ENCODE peak calls at places on chromosomes 3 and 15, in eight cellular contexts. One of them, this sample, is unnamed.

GRCh38 chr15:85733415-85733814 is 61.3 kb downstream of the KLHL25 start:
- DNase-seq in thoracic aorta: no peak
- DNase-seq in retinal pigment epithelial cell: no peak
- DNase-seq in neural progenitor cell: no peak
- DNase-seq in AG04450: no peak
- DNase-seq in lower leg skin: no peak
- DNase-seq in Panc1: no peak
- DNase-seq in left lung: no peak
- DNase-seq in this sample: no peak

GRCh38 chr15:89495638-89496145 is 691 bp downstream of the RHCG start:
- DNase-seq in lower leg skin: peak
- DNase-seq in Panc1: no peak
- DNase-seq in neural progenitor cell: no peak
- DNase-seq in thoracic aorta: no peak
- DNase-seq in retinal pigment epithelial cell: no peak
- DNase-seq in left lung: no peak
- DNase-seq in AG04450: no peak
- DNase-seq in this sample: no peak

GRCh38 chr3:11717768-11718581 is 74.3 kb upstream of the VGLL4 start:
- DNase-seq in retinal pigment epithelial cell: no peak
- DNase-seq in thoracic aorta: no peak
- DNase-seq in Panc1: no peak
- DNase-seq in left lung: no peak
- DNase-seq in lower leg skin: no peak
- DNase-seq in AG04450: no peak
- DNase-seq in neural progenitor cell: peak
- DNase-seq in this sample: no peak

GRCh38 chr15:78168591-78168990 is 19.4 kb downstream of the IDH3A start:
- DNase-seq in AG04450: no peak
- DNase-seq in Panc1: no peak
- DNase-seq in retinal pigment epithelial cell: no peak
- DNase-seq in lower leg skin: no peak
- DNase-seq in neural progenitor cell: no peak
- DNase-seq in thoracic aorta: no peak
- DNase-seq in left lung: no peak
- DNase-seq in this sample: no peak

GRCh38 chr3:20254268-20255117 is 68.5 kb upstream of the SGO1 start:
- DNase-seq in lower leg skin: no peak
- DNase-seq in Panc1: no peak
- DNase-seq in neural progenitor cell: no peak
- DNase-seq in retinal pigment epithelial cell: no peak
- DNase-seq in left lung: no peak
- DNase-seq in thoracic aorta: no peak
- DNase-seq in AG04450: no peak
- DNase-seq in this sample: no peak

GRCh38 chr3:66851894-66852613 is 146.1 kb upstream of the KBTBD8 start:
- DNase-seq in retinal pigment epithelial cell: no peak
- DNase-seq in left lung: no peak
- DNase-seq in Panc1: no peak
- DNase-seq in thoracic aorta: no peak
- DNase-seq in AG04450: no peak
- DNase-seq in neural progenitor cell: no peak
- DNase-seq in lower leg skin: no peak
- DNase-seq in this sample: no peak

GRCh38 chr15:77027111-77027696 is 32.3 kb downstream of the PSTPIP1 start:
- DNase-seq in neural progenitor cell: no peak
- DNase-seq in AG04450: no peak
- DNase-seq in Panc1: no peak
- DNase-seq in left lung: peak
- DNase-seq in retinal pigment epithelial cell: no peak
- DNase-seq in lower leg skin: peak
- DNase-seq in thoracic aorta: no peak
- DNase-seq in this sample: peak

GRCh38 chr3:160169139-160169830 is 55.9 kb upstream of the C3orf80 start:
- DNase-seq in retinal pigment epithelial cell: no peak
- DNase-seq in AG04450: peak
- DNase-seq in Panc1: no peak
- DNase-seq in left lung: no peak
- DNase-seq in lower leg skin: no peak
- DNase-seq in thoracic aorta: no peak
- DNase-seq in neural progenitor cell: no peak
- DNase-seq in this sample: no peak

GRCh38 chr15:67061811-67062348 is 3.5 kb upstream of the SMAD3 start:
- DNase-seq in neural progenitor cell: no peak
- DNase-seq in retinal pigment epithelial cell: no peak
- DNase-seq in thoracic aorta: no peak
- DNase-seq in left lung: no peak
- DNase-seq in Panc1: no peak
- DNase-seq in AG04450: no peak
- DNase-seq in lower leg skin: no peak
- DNase-seq in this sample: no peak

GRCh38 chr3:95629802-95630201 is 1184.6 kb upstream of the EPHA6 start:
- DNase-seq in Panc1: no peak
- DNase-seq in thoracic aorta: no peak
- DNase-seq in AG04450: no peak
- DNase-seq in lower leg skin: no peak
- DNase-seq in left lung: no peak
- DNase-seq in neural progenitor cell: peak
- DNase-seq in retinal pigment epithelial cell: no peak
- DNase-seq in this sample: no peak

GRCh38 chr3:195056506-195056905 is 214.5 kb downstream of the XXYLT1 start:
- DNase-seq in AG04450: no peak
- DNase-seq in retinal pigment epithelial cell: no peak
- DNase-seq in neural progenitor cell: no peak
- DNase-seq in Panc1: no peak
- DNase-seq in lower leg skin: no peak
- DNase-seq in left lung: no peak
- DNase-seq in thoracic aorta: no peak
- DNase-seq in this sample: no peak

DNA sequence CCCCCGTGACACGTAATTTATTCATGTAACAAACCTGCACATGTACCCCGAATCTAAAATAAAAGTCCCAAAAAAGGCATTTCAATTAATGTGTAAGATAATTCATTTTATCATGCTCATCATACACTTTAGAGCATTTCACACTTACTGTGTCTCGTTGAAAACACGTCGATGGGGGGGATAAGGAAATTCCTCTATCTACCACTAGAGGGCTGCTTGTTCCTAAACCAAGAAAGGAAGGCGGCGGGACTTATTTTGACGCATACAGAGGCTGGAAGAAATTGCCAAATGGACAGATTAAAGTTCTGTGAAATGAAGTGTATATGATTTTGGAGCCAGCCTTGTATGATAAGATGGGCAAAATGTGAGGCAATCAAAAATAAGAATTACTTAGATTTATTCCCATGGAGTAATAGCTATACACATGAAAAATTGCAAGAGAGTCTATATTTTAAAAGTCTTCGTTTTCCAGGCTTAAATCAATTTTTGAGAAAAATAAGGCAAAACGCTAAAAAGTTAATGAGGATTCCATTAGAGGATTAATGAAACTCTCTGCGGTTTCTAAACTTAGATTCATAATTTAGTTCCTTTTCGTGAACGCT is 346.8 kb downstream of the CNTN3 start:
- DNase-seq in neural progenitor cell: peak
- DNase-seq in Panc1: peak
- DNase-seq in thoracic aorta: peak
- DNase-seq in left lung: no peak
- DNase-seq in retinal pigment epithelial cell: peak
- DNase-seq in AG04450: peak
- DNase-seq in lower leg skin: no peak
- DNase-seq in this sample: no peak
- TF ChIP-seq CTCF in neural progenitor cell: peak
- TF ChIP-seq CTCF in Panc1: peak
- TF ChIP-seq CTCF in thoracic aorta: peak
- TF ChIP-seq CTCF in left lung: peak
- TF ChIP-seq CTCF in retinal pigment epithelial cell: peak
- TF ChIP-seq CTCF in AG04450: peak
- TF ChIP-seq CTCF in lower leg skin: no peak
- TF ChIP-seq CTCF in this sample: peak

DNA sequence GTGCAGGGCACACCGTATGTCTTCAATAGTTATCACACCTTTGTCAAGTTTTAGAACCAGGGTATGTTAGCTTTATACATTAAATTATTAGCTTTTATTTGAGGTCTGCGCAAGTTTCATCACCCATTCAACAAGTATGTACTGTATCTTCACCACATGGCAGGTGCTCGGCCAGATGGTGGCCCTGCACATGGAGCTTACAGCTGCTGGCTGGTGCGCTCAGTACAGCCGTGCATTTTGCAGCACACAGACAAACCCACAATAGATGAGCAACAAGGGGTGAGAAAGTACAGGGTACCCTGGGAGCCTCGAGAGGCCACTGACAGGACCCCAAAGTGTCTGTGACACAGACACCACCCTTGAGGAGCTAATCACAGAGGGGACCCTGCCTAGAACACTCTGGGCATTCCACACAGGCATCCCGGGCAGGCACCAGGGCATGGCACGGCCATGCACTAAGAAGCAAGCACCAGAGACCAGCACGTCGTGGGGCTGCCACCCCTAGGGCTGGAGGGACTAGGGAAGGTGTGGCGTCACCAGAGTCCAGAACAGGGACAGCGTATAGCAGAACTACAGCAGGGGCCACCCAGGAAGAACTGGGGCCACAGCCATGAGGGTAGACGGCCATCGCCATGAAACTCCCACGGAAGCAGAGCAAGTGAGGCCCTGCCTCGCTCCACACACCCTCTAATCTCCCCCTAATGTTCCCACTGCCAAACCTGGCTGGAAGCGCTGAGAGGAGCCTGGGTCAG is 27.4 kb downstream of the ZXDC start:
- DNase-seq in thoracic aorta: no peak
- DNase-seq in retinal pigment epithelial cell: no peak
- DNase-seq in AG04450: no peak
- DNase-seq in lower leg skin: peak
- DNase-seq in neural progenitor cell: no peak
- DNase-seq in left lung: no peak
- DNase-seq in Panc1: no peak
- DNase-seq in this sample: no peak
- TF ChIP-seq CTCF in thoracic aorta: no peak
- TF ChIP-seq CTCF in retinal pigment epithelial cell: no peak
- TF ChIP-seq CTCF in AG04450: no peak
- TF ChIP-seq CTCF in lower leg skin: no peak
- TF ChIP-seq CTCF in neural progenitor cell: no peak
- TF ChIP-seq CTCF in left lung: no peak
- TF ChIP-seq CTCF in Panc1: no peak
- TF ChIP-seq CTCF in this sample: no peak

DNA sequence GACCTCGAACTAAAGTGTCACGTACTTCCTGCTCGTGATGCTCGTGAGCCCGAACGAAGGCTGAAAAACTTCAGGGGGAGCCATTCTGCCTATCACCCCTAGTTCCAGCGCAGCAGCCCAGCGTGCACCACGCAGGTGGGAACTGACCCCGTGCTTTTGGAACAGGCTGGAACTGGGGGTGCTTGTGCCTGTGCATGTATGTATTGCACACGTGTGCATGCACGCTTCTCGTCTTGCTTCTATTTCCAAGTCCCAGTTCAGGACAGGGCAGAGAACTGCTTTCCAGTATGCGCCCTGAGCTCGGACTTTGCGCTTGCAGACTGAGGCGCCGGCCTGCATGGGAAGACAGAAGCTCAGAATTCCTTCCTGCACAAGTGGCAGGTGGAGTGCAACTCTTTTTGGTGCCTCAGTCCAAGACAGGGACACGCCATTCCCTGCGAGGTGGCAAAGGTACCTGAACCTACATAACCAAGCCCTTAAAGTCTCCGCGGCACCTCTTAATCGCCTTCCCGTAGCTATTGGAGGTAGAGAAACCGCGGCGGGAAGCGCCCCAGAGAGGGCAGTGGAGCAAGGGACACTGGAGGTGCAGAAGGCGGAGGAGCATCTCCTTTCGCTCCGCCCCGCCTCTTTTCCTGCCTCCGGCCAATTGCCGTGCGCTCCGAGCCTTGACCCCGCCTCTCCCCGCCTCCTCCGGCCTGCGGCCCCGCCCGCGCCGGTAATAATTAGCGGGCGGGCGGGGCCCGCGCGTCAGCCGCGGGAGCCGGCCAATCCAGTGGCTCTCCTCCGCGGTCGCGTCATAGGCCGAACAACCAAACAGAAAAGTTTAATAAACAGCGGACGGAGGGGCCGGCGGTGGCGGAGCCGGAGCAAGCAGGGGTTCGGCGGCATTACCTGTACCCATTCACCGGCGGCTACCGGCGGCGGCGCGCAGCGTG is at the start of gene ZFAND6:
- DNase-seq in retinal pigment epithelial cell: peak
- DNase-seq in thoracic aorta: peak
- DNase-seq in neural progenitor cell: peak
- DNase-seq in lower leg skin: peak
- DNase-seq in left lung: peak
- DNase-seq in AG04450: peak
- DNase-seq in Panc1: peak
- DNase-seq in this sample: peak
- TF ChIP-seq CTCF in retinal pigment epithelial cell: no peak
- TF ChIP-seq CTCF in thoracic aorta: no peak
- TF ChIP-seq CTCF in neural progenitor cell: no peak
- TF ChIP-seq CTCF in lower leg skin: no peak
- TF ChIP-seq CTCF in left lung: no peak
- TF ChIP-seq CTCF in AG04450: peak
- TF ChIP-seq CTCF in Panc1: no peak
- TF ChIP-seq CTCF in this sample: no peak

GRCh38 chr15:33844186-33844585 is 124.1 kb upstream of the CHRM5 start:
- DNase-seq in AG04450: no peak
- DNase-seq in lower leg skin: no peak
- DNase-seq in retinal pigment epithelial cell: no peak
- DNase-seq in Panc1: no peak
- DNase-seq in neural progenitor cell: no peak
- DNase-seq in left lung: no peak
- DNase-seq in thoracic aorta: no peak
- DNase-seq in this sample: no peak

GRCh38 chr15:33846151-33846550 is 122.1 kb upstream of the CHRM5 start:
- DNase-seq in retinal pigment epithelial cell: no peak
- DNase-seq in neural progenitor cell: no peak
- DNase-seq in lower leg skin: no peak
- DNase-seq in AG04450: no peak
- DNase-seq in Panc1: no peak
- DNase-seq in thoracic aorta: no peak
- DNase-seq in left lung: no peak
- DNase-seq in this sample: no peak

GRCh38 chr15:33848011-33848410 is 120.3 kb upstream of the CHRM5 start:
- DNase-seq in neural progenitor cell: no peak
- DNase-seq in lower leg skin: no peak
- DNase-seq in thoracic aorta: no peak
- DNase-seq in AG04450: no peak
- DNase-seq in retinal pigment epithelial cell: no peak
- DNase-seq in left lung: no peak
- DNase-seq in Panc1: no peak
- DNase-seq in this sample: no peak

GRCh38 chr15:33846862-33847261 is 121.4 kb upstream of the CHRM5 start:
- DNase-seq in left lung: no peak
- DNase-seq in neural progenitor cell: no peak
- DNase-seq in retinal pigment epithelial cell: no peak
- DNase-seq in AG04450: no peak
- DNase-seq in thoracic aorta: no peak
- DNase-seq in Panc1: no peak
- DNase-seq in lower leg skin: no peak
- DNase-seq in this sample: no peak

DNA sequence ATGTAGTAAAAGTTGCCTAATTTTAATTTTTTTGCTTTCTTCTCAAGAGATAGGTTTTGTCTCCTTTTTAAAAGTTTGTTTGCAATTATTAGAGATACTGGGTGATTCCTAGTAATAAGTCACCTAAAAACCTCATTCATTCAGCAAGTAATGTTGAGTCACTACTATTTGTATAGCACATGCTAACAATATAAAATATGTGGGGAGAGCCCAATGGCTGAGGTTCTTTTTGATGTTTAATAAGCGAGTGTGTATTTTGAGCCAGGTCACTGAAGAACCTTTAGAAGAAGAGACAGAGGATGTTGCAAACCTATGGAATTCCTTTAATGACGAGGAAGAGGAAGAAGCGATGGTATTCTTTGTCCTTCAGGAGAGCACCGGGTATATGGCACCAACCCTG is 123.7 kb upstream of the CHRM5 start:
- DNase-seq in neural progenitor cell: no peak
- DNase-seq in left lung: no peak
- DNase-seq in AG04450: no peak
- DNase-seq in retinal pigment epithelial cell: no peak
- DNase-seq in thoracic aorta: no peak
- DNase-seq in lower leg skin: no peak
- DNase-seq in Panc1: no peak
- DNase-seq in this sample: no peak
- TF ChIP-seq CTCF in neural progenitor cell: no peak
- TF ChIP-seq CTCF in left lung: no peak
- TF ChIP-seq CTCF in AG04450: no peak
- TF ChIP-seq CTCF in retinal pigment epithelial cell: no peak
- TF ChIP-seq CTCF in thoracic aorta: no peak
- TF ChIP-seq CTCF in lower leg skin: no peak
- TF ChIP-seq CTCF in Panc1: no peak
- TF ChIP-seq CTCF in this sample: no peak